ENCODE peak calls at places on chromosomes 13 and 19, in six cellular contexts. T is aorta; V is BJ; G is skeletal muscle cell; M is effector memory CD4-positive, alpha-beta T cell; U is SJCRH30. R is an unnamed sample.

GRCh38 chr19:1270168-1270853 is 1.2 kb downstream of the CIRBP start:
- DNase-seq in T (no peak), V (no peak), G (no peak), M (no peak), U (no peak), R (no peak)

GRCh38 chr13:114074671-114075315 is 57.6 kb downstream of the RASA3 start:
- DNase-seq in T (peak), V (no peak), G (no peak), M (no peak), U (no peak), R (no peak)

GRCh38 chr19:21482863-21483276 is 22.5 kb upstream of the ZNF429 start:
- DNase-seq in T (peak), V (no peak), G (no peak), M (peak), U (peak), R (no peak)

GRCh38 chr19:36182612-36183454 is 30.6 kb upstream of the COX7A1 start:
- DNase-seq in T (no peak), V (no peak), G (no peak), M (no peak), U (no peak), R (no peak)

GRCh38 chr13:98068511-98068910 is 74.4 kb upstream of the FARP1 start:
- DNase-seq in T (no peak), V (no peak), G (no peak), M (no peak), U (no peak), R (no peak)

GRCh38 chr19:6233051-6233826 is 46.5 kb downstream of the MLLT1 start:
- DNase-seq in T (peak), V (no peak), G (no peak), M (no peak), U (peak), R (no peak)

GRCh38 chr19:16601378-16602052 is 26.5 kb downstream of the MED26 start:
- DNase-seq in T (peak), V (no peak), G (no peak), M (no peak), U (no peak), R (no peak)

GRCh38 chr13:97107815-97108534 is 113.7 kb upstream of the OXGR1 start:
- DNase-seq in T (no peak), V (no peak), G (no peak), M (no peak), U (no peak), R (no peak)

GRCh38 chr19:33390120-33390907 is 16.8 kb downstream of the CEBPG start:
- DNase-seq in T (peak), V (no peak), G (no peak), M (no peak), U (peak), R (no peak)

GRCh38 chr19:1324792-1325567 is 39.3 kb downstream of the EFNA2 start:
- DNase-seq in T (peak), V (peak), G (peak), M (no peak), U (no peak), R (no peak)

DNA sequence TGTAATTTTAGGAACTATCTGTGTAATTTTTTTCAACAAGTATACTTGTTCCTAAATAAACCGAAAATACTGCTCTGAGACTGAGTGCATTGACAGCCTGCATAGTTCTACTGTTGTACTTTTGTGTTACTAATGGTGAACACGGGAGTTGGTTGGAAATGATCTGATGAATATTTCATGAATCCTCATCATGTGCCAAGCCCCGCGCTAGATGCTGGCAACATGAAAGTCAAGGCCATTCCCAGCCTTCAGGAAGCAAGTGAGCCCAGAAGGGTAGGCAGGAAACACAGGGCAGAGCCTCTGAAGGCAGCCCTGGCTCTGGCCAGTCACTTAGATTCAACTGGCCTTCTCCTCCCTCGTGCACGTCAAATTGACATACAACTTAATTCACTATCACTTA is 106.1 kb downstream of the ABCC4 start:
- DNase-seq in T (no peak), V (no peak), G (no peak), M (no peak), U (no peak), R (no peak)
- H3K4me3 ChIP-seq in T (no peak), V (no peak), G (no peak), M (no peak), U (no peak), R (no peak)

GRCh38 chr13:44918323-44919102 is 70.8 kb downstream of the NUFIP1 start:
- DNase-seq in T (peak), V (peak), G (peak), M (peak), U (peak), R (peak)

GRCh38 chr13:44921478-44921877 is 67.8 kb downstream of the NUFIP1 start:
- DNase-seq in T (no peak), V (no peak), G (no peak), M (no peak), U (no peak), R (no peak)

GRCh38 chr13:44917589-44918322 is 71.5 kb downstream of the NUFIP1 start:
- DNase-seq in T (peak), V (peak), G (peak), M (peak), U (peak), R (peak)

GRCh38 chr13:44920013-44920412 is 69.3 kb downstream of the NUFIP1 start:
- DNase-seq in T (no peak), V (no peak), G (no peak), M (no peak), U (no peak), R (no peak)

GRCh38 chr13:44919103-44919804 is 70.0 kb downstream of the NUFIP1 start:
- DNase-seq in T (no peak), V (no peak), G (no peak), M (no peak), U (no peak), R (no peak)
- H3K4me3 ChIP-seq in T (no peak), V (peak), G (peak), M (peak), U (peak), R (no peak)

DNA sequence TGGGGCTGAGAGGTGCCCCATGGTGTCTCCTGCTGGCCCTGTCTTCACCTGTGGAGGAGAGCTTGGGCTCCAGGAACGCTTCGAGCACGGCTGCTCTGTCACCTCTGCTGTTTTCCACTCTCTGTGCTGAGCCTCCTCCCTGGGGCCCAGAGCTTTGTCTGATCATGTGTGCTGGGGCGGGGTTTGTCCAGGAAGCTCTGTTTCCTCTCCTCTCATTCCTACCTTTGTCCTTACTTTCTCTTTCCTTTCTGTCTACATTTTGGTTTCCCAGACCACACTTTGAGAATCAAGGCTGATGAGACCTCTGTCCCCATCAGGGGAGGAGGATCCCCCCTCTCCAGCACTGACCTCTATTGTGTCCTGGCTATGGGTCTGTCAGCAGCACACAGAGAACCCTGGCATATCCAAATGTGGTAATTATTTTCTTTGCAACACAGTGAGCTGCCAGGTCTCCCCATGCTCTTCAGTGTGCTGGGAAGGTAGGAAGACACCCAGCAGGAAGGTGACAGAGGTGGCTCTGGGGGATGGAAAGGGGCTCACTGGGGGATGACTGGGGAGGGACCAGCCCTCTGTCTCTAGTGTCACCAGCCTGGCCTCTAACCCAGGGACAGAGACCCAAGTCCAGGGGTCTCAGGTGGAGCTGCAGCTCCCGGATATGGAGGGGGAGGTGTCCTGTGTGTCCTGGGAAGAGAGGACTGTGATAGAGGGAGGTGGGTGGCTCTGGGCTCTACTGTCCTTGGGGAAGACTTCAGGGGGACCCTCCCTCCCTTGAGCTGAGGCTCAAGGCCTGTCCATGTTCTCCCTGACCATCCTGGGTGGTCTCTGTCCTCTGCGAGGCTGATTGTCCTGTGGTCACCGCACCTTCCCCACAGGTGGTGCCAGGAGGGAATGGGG is at the start of gene CEACAM1:
- DNase-seq in T (peak), V (no peak), G (no peak), M (peak), U (no peak), R (no peak)
- H3K4me3 ChIP-seq in T (no peak), V (no peak), G (no peak), M (peak), U (no peak), R (no peak)

DNA sequence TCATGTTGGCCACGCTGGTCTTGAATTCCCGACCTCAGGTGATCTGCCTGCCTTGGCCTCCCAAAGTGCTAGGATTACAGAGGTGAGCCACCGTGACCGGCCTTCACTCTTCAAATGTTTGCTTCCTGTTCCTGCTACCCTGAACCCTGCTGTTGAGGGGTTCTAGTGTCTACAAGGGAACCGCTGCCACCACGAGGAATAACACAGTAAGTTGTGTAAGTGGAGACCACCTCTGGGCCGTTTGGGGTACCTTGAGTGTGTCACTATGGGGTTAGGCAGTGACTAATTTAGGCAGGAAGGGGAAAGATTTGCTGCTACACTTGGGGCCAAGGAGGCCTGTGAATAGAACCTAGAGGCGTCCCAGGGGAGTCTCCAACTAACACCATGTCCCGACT is 2.2 kb upstream of the MYADM start:
- DNase-seq in T (no peak), V (no peak), G (no peak), M (no peak), U (peak), R (no peak)
- H3K4me3 ChIP-seq in T (no peak), V (peak), G (peak), M (peak), U (peak), R (peak)

DNA sequence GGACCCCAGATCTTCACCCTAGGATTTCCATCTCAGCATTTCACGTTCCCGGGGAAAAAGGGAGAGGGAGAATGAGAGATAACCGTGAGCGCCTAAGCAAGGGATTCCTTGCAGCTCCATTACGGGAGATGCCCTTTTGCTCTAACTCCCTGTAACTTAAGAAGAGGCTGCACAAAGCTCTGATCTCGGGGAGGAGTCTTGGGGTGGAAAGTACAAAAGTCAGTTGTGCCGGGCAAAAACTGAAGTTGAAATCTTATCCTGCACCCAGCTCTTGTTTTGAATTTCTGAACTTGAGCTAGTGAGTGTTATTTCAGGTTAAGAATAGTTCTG is 256.4 kb upstream of the SOX21 start:
- DNase-seq in T (no peak), V (no peak), G (no peak), M (no peak), U (no peak), R (no peak)
- H3K4me3 ChIP-seq in T (no peak), V (no peak), G (peak), M (no peak), U (peak), R (no peak)

GRCh38 chr13:46405457-46405856 is 18.4 kb upstream of the RUBCNL start:
- DNase-seq in T (no peak), V (no peak), G (no peak), M (no peak), U (no peak), R (no peak)

GRCh38 chr13:46403851-46404731 is 17.0 kb upstream of the RUBCNL start:
- DNase-seq in T (no peak), V (no peak), G (no peak), M (no peak), U (no peak), R (no peak)

GRCh38 chr13:46402178-46402577 is 15.1 kb upstream of the RUBCNL start:
- DNase-seq in T (no peak), V (no peak), G (no peak), M (no peak), U (no peak), R (no peak)

GRCh38 chr13:46401432-46401831 is 14.4 kb upstream of the RUBCNL start:
- DNase-seq in T (no peak), V (no peak), G (no peak), M (no peak), U (no peak), R (no peak)

GRCh38 chr13:46404732-46405097 is 17.7 kb upstream of the RUBCNL start:
- DNase-seq in T (no peak), V (no peak), G (no peak), M (no peak), U (no peak), R (no peak)
- H3K4me3 ChIP-seq in T (no peak), V (no peak), G (no peak), M (no peak), U (no peak), R (no peak)

DNA sequence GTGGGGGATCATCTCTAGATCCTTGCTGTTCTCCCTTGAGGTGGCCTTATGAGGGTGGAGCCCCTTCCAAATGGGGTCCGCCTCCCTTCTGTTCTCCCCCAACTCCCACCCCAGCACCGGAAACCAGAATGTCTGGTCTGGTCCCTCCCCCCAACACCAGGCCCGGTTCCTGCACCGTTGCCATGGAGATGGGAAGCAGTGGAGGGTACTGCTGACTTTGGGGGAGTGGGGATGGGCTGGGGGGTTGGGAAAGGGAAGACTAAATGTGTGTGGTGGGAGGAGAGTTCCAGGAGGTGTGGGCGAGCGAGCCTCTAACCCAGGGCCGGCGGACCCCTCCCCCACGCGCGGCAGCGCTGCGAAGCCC is 1.7 kb downstream of the SHANK1 start:
- DNase-seq in T (no peak), V (no peak), G (no peak), M (no peak), U (no peak), R (no peak)
- H3K4me3 ChIP-seq in T (no peak), V (peak), G (peak), M (no peak), U (no peak), R (peak)

GRCh38 chr19:4370418-4371041 is 27.2 kb downstream of the MPND start:
- DNase-seq in T (no peak), V (no peak), G (no peak), M (no peak), U (no peak), R (no peak)
- H3K4me3 ChIP-seq in T (no peak), V (no peak), G (no peak), M (peak), U (no peak), R (no peak)

DNA sequence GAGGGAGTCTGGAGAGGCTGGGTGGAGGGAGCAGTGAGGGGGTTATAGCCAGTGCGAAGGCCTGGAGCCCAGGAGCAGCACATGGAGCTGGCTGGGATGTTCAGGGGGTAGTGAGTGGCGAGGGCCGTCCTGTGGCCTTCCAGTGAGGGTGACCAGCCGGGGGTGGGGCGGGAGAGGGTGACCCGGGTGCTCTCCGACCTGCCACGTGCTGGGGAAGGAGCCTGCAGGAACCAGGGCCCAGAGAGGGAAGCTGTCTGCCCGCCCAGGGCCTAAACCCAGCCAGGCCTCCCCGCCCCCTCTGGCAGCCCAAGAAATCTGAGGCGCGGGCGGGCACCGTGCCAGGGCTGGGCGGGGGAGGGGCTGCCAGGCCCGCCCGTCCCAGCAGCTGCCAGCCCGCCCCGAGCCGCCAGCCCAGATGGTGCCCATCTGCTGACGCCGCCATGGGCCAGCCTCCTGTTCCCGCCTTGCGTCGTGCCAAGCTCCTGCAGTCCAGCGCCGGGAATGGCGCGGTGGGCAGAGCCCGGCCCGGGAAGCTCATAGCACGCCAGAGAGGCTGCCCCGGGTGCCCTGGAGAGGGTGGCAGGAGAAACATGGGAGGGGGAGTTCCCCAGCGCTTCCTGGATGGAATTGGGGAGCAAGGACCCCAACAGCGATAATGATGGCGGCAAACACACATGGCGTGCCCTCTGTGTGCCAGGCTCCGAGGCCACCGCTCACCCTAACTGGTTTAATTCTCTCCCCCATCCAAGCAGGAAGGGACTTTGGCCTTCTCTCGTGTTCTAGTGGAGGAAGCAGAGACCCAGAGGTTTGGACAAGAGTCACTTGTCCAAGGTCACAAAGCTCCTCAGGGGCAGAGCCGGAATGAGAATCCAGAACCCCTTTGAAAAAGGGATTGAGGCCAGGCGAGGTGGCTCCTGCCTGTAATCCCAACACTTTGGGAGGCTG is 21.5 kb downstream of the NFIC start:
- DNase-seq in T (peak), V (no peak), G (no peak), M (no peak), U (no peak), R (no peak)
- H3K4me3 ChIP-seq in T (no peak), V (no peak), G (no peak), M (no peak), U (no peak), R (no peak)

R was measured in kidney epithelial cell.